ENCODE peak calls at places on chromosomes 4 and X, in six cellular contexts. J, V, D, P, C and Y are unnamed samples.

GRCh38 chr4:7476820-7477219 is 42.1 kb upstream of the PSAPL1 start:
- DNase-seq in P (no peak), V (no peak), D (no peak), J (no peak), C (peak), Y (no peak)

GRCh38 chrX:9311411-9312160 is 153.3 kb upstream of the TBL1X start:
- DNase-seq in D (no peak), P (no peak), J (no peak), C (no peak), V (no peak), Y (no peak)

GRCh38 chr4:19735012-19735411 is 516.7 kb upstream of the SLIT2 start:
- DNase-seq in D (no peak), V (no peak), C (no peak), P (no peak), J (no peak), Y (no peak)

GRCh38 chr4:82852751-82853053 is 38.3 kb downstream of the SEC31A start:
- DNase-seq in D (no peak), J (peak), C (no peak), P (peak), V (no peak), Y (no peak)

GRCh38 chr4:78219825-78220224 is 162.7 kb downstream of the FRAS1 start:
- DNase-seq in D (no peak), P (no peak), J (no peak), C (no peak), V (no peak), Y (no peak)

GRCh38 chr4:48016141-48017107 is at the start of the genes CNGA1 and NIPAL1:
- DNase-seq in V (peak), C (peak), P (peak), D (peak), J (peak), Y (peak)

GRCh38 chr4:142379277-142380051 is 466.6 kb downstream of the INPP4B start:
- DNase-seq in D (no peak), V (no peak), J (peak), C (no peak), P (peak), Y (peak)

GRCh38 chr4:168362025-168362401 is 43.5 kb upstream of the DDX60 start:
- DNase-seq in D (no peak), P (no peak), V (no peak), J (no peak), C (peak), Y (no peak)

GRCh38 chr4:37767546-37767945 is 58.9 kb upstream of the PGM2 start:
- DNase-seq in J (no peak), P (no peak), V (no peak), D (no peak), C (peak), Y (peak)

GRCh38 chr4:108620933-108621905 is 843 bp downstream of the RPL34 start:
- DNase-seq in P (no peak), V (no peak), J (no peak), C (no peak), D (no peak), Y (no peak)

GRCh38 chrX:150899191-150899757 is 806 bp upstream of the CD99L2 start:
- DNase-seq in D (peak), C (peak), P (peak), J (peak), V (peak), Y (no peak)

GRCh38 chr4:146338512-146338911 is 124.2 kb downstream of the REELD1 start:
- DNase-seq in D (no peak), C (no peak), P (peak), J (no peak), V (no peak), Y (no peak)